ENCODE peak calls at places on chromosomes 13 and 19, in five cellular contexts. W is ascending aorta, I is heart left ventricle, Q is astrocyte, S is fibroblast of lung. P is an unnamed sample.

GRCh38 chr19:16040642-16041041 is 35.7 kb upstream of the TPM4 start:
- DNase-seq in W (no peak), I (no peak), Q (no peak), S (no peak), P (no peak)

GRCh38 chr19:56076413-56076998 is 44.6 kb downstream of the ZNF787 start:
- DNase-seq in W (no peak), I (no peak), Q (no peak), S (peak; percentile 29), P (no peak)

GRCh38 chr19:31555634-31556215 is 206.5 kb upstream of the TSHZ3 start:
- DNase-seq in W (no peak), I (no peak), Q (no peak), S (no peak), P (no peak)

GRCh38 chr13:67231481-67231940 is 1.4 kb upstream of the PCDH9 start:
- DNase-seq in W (no peak), I (no peak), Q (peak; percentile 2), S (peak; percentile 8), P (no peak)

GRCh38 chr13:38848360-38848759 is 142.3 kb downstream of the STOML3 start:
- DNase-seq in W (no peak), I (no peak), Q (no peak), S (no peak), P (no peak)

GRCh38 chr13:26946675-26947342 is 186.2 kb upstream of the GPR12 start:
- DNase-seq in W (no peak), I (no peak), Q (peak; percentile 32), S (peak; percentile 48), P (no peak)

GRCh38 chr19:57648336-57649003 is 15.5 kb downstream of the ZNF211 start:
- DNase-seq in W (no peak), I (no peak), Q (no peak), S (no peak), P (no peak)

GRCh38 chr19:46925548-46925950 is 64.8 kb downstream of the ARHGAP35 start:
- DNase-seq in W (peak; percentile 63), I (no peak), Q (peak; percentile 68), S (peak; percentile 78), P (peak; percentile 42)

GRCh38 chr19:40255619-40256166 is 29.2 kb upstream of the CCNP start:
- DNase-seq in W (no peak), I (no peak), Q (no peak), S (no peak), P (no peak)

GRCh38 chr13:73336789-73337188 is 278.0 kb downstream of the KLF5 start:
- DNase-seq in W (no peak), I (no peak), Q (no peak), S (peak; percentile 21), P (no peak)

GRCh38 chr13:91200486-91200885 is 147.0 kb upstream of the MIR17HG start:
- DNase-seq in W (no peak), I (no peak), Q (no peak), S (no peak), P (no peak)

GRCh38 chr19:56112313-56112709 is 8.8 kb downstream of the ZNF787 start:
- DNase-seq in W (no peak), I (no peak), Q (no peak), S (no peak), P (no peak)

GRCh38 chr19:16327911-16328823 is 3.5 kb downstream of the KLF2 start:
- DNase-seq in W (peak; percentile 93), I (peak; percentile 76), Q (no peak), S (peak; percentile 41), P (peak; percentile 22)

GRCh38 chr13:63492604-63493003 is 2077.0 kb upstream of the PCDH20 start:
- DNase-seq in W (no peak), I (no peak), Q (no peak), S (no peak), P (no peak)

GRCh38 chr13:63490149-63490548 is 2074.5 kb upstream of the PCDH20 start:
- DNase-seq in W (no peak), I (no peak), Q (no peak), S (no peak), P (no peak)
- H3K27ac ChIP-seq in W (no peak overlapping the region), I (no peak overlapping the region), Q (no peak overlapping the region), S (no peak overlapping the region), P (no peak overlapping the region)

GRCh38 chr19:42185281-42185680 is 32.2 kb downstream of the DEDD2 start:
- DNase-seq in W (no peak), I (no peak), Q (peak; percentile 22), S (peak; percentile 39), P (no peak)
- H3K27ac ChIP-seq in W (no peak overlapping the region), I (no peak overlapping the region), Q (no peak overlapping the region), S (no peak overlapping the region), P (no peak overlapping the region)

DNA sequence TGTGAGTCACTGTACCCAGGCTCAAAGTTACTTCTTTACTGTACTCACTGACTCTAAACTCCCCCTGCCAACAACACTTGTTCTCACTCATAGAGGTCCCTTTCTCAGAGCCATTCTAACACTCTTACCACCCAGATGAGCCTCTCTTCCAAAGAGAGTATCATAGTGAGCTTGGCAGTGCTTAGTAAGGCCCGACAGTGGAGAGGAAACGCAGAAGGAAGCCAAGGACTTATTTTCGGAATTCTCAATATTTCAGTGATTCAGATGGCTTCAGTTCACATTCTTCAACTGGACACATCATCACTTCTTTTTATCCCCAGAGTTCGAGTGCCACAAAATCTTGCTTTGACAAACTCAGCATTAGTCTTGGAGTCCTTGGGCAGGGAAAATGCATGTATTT is 285.9 kb downstream of the DNAJC15 start:
- DNase-seq in W (no peak), I (no peak), Q (peak; percentile 16), S (peak; percentile 42), P (no peak)
- H3K27ac ChIP-seq in W (no peak overlapping the region), I (no peak overlapping the region), Q (no peak overlapping the region), S (no peak overlapping the region), P (no peak overlapping the region)

GRCh38 chr13:29131159-29131558 is 311.0 kb downstream of the MTUS2 start:
- DNase-seq in W (no peak), I (no peak), Q (no peak), S (no peak), P (no peak)

GRCh38 chr13:29129616-29130015 is 309.5 kb downstream of the MTUS2 start:
- DNase-seq in W (no peak), I (no peak), Q (no peak), S (no peak), P (no peak)

GRCh38 chr13:29125145-29125933 is 305.2 kb downstream of the MTUS2 start:
- DNase-seq in W (no peak), I (no peak), Q (no peak), S (no peak), P (no peak)

DNA sequence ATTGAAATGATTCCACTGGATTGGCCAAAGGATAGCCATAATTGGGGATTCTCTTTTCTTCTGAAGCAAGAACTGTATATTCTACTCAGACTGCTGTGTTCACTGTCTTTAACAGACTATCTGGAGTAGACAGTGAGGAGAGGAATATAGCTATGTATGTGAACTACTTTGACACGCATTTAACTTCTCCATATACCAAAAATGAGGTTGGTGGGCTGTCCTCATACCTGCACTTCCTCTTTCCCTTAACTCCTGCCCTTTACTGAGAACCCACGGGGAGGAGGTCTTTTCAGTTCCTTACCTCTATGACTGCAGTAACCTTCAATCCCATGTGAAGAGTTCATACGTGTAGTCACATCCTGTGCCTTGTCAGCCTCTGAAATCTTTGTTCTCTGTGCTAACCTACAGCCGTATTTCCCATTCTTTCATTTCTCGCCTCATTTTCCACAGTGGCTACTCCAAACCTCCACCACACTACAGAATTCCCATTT is 305.8 kb downstream of the MTUS2 start:
- DNase-seq in W (no peak), I (no peak), Q (no peak), S (no peak), P (no peak)
- H3K27ac ChIP-seq in W (peak overlapping the region; percentile 69), I (no peak overlapping the region), Q (no peak overlapping the region), S (no peak overlapping the region), P (no peak overlapping the region)

GRCh38 chr19:38044267-38045111 is 137.5 kb downstream of the SIPA1L3 start:
- DNase-seq in W (no peak), I (no peak), Q (peak; percentile 60), S (peak; percentile 69), P (no peak)

GRCh38 chr19:38042132-38042531 is 135.1 kb downstream of the SIPA1L3 start:
- DNase-seq in W (no peak), I (no peak), Q (no peak), S (no peak), P (no peak)

GRCh38 chr19:38046254-38047047 is 139.4 kb downstream of the SIPA1L3 start:
- DNase-seq in W (no peak), I (no peak), Q (no peak), S (no peak), P (no peak)

GRCh38 chr19:38045554-38046253 is 138.7 kb downstream of the SIPA1L3 start:
- DNase-seq in W (no peak), I (no peak), Q (no peak), S (no peak), P (no peak)

GRCh38 chr19:38043649-38044144 is 136.7 kb downstream of the SIPA1L3 start:
- DNase-seq in W (no peak), I (no peak), Q (no peak), S (no peak), P (no peak)
- H3K27ac ChIP-seq in W (no peak overlapping the region), I (no peak overlapping the region), Q (peak overlapping the region; percentile 85), S (no peak overlapping the region), P (no peak overlapping the region)

P was measured in substantia nigra.